ENCODE peak calls at places on chromosome 21, in four cellular contexts. V is adrenal gland, X is lower lobe of right lung, P is dorsolateral prefrontal cortex. T is an unnamed sample.

GRCh38 chr21:46426313-46427046 is 32.2 kb upstream of the DIP2A start:
- DNase-seq in P (no peak), X (no peak), V (no peak), T (no peak)

GRCh38 chr21:28811860-28812259 is 180.8 kb downstream of the LTN1 start:
- DNase-seq in P (no peak), V (no peak), X (no peak), T (no peak)

GRCh38 chr21:15022608-15023261 is 42.1 kb downstream of the NRIP1 start:
- DNase-seq in P (no peak), V (no peak), X (no peak), T (no peak)

GRCh38 chr21:32020551-32020950 is 147.7 kb downstream of the HUNK start:
- DNase-seq in X (no peak), P (no peak), V (peak), T (no peak)

GRCh38 chr21:15804247-15804985 is 74.6 kb downstream of the USP25 start:
- DNase-seq in V (no peak), X (no peak), P (peak), T (peak)

GRCh38 chr21:32519945-32520884 is 65.1 kb downstream of the TCP10L start:
- DNase-seq in V (no peak), X (no peak), P (no peak), T (no peak)

GRCh38 chr21:15098908-15099307 is 34.1 kb upstream of the NRIP1 start:
- DNase-seq in V (no peak), P (no peak), X (no peak), T (no peak)

GRCh38 chr21:31945576-31945975 is 72.8 kb downstream of the HUNK start:
- DNase-seq in X (no peak), P (no peak), V (no peak), T (no peak)

GRCh38 chr21:16773206-16773605 is 739.6 kb upstream of the CXADR start:
- DNase-seq in P (no peak), V (no peak), X (no peak), T (no peak)

GRCh38 chr21:33976980-33977720 is 61.5 kb upstream of the ATP5PO start:
- DNase-seq in V (no peak), X (no peak), P (no peak), T (no peak)

GRCh38 chr21:36718951-36719501 is 20.1 kb downstream of the SIM2 start:
- DNase-seq in P (peak), X (no peak), V (no peak), T (peak)

GRCh38 chr21:33403128-33403785 is at the start of gene IFNGR2:
- DNase-seq in V (no peak), P (no peak), X (peak), T (no peak)

GRCh38 chr21:15277498-15277897 is 212.7 kb upstream of the NRIP1 start:
- DNase-seq in P (no peak), X (no peak), V (no peak), T (no peak)

GRCh38 chr21:37757631-37758376 is 158.5 kb downstream of the KCNJ6 start:
- DNase-seq in P (no peak), V (no peak), X (no peak), T (no peak)

DNA sequence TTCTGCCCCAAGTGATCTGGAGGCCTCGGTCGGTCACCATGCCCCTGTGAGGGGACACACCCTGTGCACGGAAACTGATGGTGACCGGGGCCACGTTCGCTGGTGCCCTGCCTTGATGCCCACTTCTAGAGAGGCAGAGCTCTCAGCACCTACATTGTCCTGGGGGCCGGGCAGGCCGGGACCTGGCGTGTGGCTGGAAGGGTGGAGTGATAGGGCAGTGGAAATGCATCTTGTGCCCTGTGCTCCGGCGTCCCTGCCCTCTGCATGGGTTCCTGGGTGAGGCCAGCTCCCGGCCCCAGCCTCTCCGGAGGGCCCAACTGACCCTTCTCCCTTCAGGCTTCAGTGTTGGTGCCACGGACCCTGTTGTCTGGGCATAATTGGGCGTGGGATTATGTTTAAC is 11.0 kb upstream of the UMODL1 start:
- DNase-seq in V (no peak), X (no peak), P (no peak), T (no peak)
- H3K27ac ChIP-seq in V (no peak), X (no peak), P (no peak), T (no peak)

GRCh38 chr21:39007985-39008384 is 175.3 kb downstream of the PSMG1 start:
- DNase-seq in V (no peak), X (no peak), P (no peak), T (no peak)
- H3K27ac ChIP-seq in V (peak), X (peak), P (peak), T (no peak)

DNA sequence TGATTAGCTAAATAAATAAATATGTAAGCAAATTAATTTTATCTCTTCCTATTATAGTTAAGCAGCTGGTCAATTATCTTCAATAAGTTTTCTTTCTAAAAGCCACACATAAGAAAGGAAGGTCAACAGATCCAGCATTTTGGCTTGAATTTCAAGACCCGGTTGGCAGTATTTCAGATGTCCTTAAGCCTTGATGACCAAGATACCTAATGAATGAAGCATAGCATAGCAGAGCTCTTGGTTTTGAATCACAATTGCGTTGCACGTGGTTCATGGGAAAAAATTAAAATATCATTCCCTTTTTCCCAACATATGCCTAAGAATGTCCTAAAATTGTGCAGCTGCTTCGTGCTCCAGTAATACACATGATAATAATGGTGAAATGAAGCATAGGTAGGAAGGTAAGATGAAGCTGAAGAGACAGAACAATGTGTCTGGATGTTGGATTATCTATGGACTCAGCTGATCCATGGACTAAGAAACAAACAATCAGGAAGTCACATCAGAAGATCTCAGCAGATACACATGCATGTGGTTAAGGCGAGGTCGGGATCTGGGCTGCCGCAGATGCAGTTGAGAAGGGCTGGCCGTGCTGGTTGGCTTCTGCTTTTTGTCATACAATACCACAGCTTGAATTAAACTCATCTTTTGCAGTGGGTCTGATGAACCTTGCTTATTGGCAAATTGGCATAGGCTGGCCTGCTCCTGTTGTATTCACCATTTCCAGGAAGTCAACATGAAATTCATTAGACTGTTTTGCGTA is 284.9 kb upstream of the RUNX1 start:
- DNase-seq in P (no peak), V (no peak), X (peak), T (no peak)
- H3K27ac ChIP-seq in P (no peak), V (no peak), X (no peak), T (no peak)

GRCh38 chr21:39003982-39004775 is 179.1 kb downstream of the PSMG1 start:
- DNase-seq in P (no peak), V (no peak), X (no peak), T (no peak)
- H3K27ac ChIP-seq in P (peak), V (peak), X (peak), T (peak)

GRCh38 chr21:34995979-34996303 is 53.2 kb downstream of the RUNX1 start:
- DNase-seq in V (no peak), X (no peak), P (no peak), T (no peak)
- H3K27ac ChIP-seq in V (no peak), X (peak), P (no peak), T (no peak)

DNA sequence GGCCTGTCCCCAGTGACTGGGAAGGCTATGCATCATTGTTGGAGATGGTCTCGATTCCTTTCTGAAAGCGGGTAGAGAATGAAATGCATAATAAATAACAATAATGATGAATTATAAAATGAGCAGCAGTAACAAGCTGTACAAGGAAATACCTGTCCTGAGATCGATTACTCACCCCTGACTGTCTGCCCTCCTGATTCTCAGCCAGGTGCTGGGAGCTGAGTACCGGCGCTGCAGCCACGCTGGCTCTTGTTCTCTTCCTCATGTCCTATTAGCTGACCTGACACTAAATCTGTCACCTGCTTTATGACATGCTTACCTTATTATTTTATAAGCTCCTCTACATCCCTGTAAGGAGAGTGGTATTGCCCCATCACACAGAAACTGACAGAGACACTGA is 3.4 kb downstream of the AGPAT3 start:
- DNase-seq in P (no peak), V (no peak), X (no peak), T (no peak)
- H3K27ac ChIP-seq in P (no peak), V (no peak), X (no peak), T (no peak)

GRCh38 chr21:44933199-44933937 is 6.5 kb upstream of the SLX9 start:
- DNase-seq in X (peak), P (no peak), V (no peak), T (no peak)

GRCh38 chr21:44933938-44934260 is 5.9 kb upstream of the SLX9 start:
- DNase-seq in P (no peak), V (no peak), X (no peak), T (no peak)

GRCh38 chr21:44934276-44934675 is 5.6 kb upstream of the SLX9 start:
- DNase-seq in X (no peak), P (no peak), V (no peak), T (no peak)

GRCh38 chr21:44934797-44935532 is 4.9 kb upstream of the SLX9 start:
- DNase-seq in X (peak), P (no peak), V (no peak), T (no peak)

GRCh38 chr21:44935533-44935927 is 4.3 kb upstream of the SLX9 start:
- DNase-seq in V (no peak), P (no peak), X (peak), T (no peak)
- H3K27ac ChIP-seq in V (no peak), P (no peak), X (no peak), T (no peak)

GRCh38 chr21:39097335-39097861 is 85.9 kb downstream of the PSMG1 start:
- DNase-seq in V (peak), P (no peak), X (peak), T (peak)

GRCh38 chr21:39095681-39096080 is 87.6 kb downstream of the PSMG1 start:
- DNase-seq in V (no peak), P (no peak), X (no peak), T (no peak)

GRCh38 chr21:39097981-39098380 is 85.3 kb downstream of the PSMG1 start:
- DNase-seq in X (no peak), P (no peak), V (no peak), T (no peak)

GRCh38 chr21:39094847-39095525 is 88.3 kb downstream of the PSMG1 start:
- DNase-seq in P (no peak), V (no peak), X (no peak), T (no peak)

GRCh38 chr21:39096754-39097153 is 86.5 kb downstream of the PSMG1 start:
- DNase-seq in X (no peak), P (no peak), V (no peak), T (no peak)
- H3K27ac ChIP-seq in X (peak), P (peak), V (peak), T (peak)

DNA sequence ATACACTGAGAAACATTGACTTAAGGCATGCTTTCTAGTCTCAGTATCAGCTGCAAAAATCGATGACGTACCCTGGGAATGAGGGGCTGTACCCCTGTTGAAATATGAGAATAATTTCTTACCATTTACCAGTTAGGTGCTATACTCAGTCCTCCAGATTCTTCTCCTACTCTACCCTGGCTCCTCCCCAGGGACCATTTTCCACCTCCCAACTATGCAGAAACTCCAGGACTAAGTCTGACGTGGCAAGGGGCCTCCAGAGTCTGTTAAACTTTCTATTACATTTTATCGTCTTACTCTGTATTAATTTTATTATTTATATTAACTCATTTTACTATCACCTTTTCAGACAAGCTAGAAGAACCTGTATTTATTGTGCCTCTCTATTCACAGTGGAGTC is 124.3 kb downstream of the CYYR1 start:
- DNase-seq in X (no peak), V (no peak), P (no peak), T (no peak)
- H3K27ac ChIP-seq in X (no peak), V (no peak), P (no peak), T (peak)

GRCh38 chr21:45078371-45078770 is 4.0 kb downstream of the ADARB1 start:
- DNase-seq in V (no peak), P (no peak), X (no peak), T (no peak)
- H3K27ac ChIP-seq in V (no peak), P (no peak), X (peak), T (no peak)

T was measured in substantia nigra.